ENCODE peak calls at places on chromosomes 5 and 9, in seven cellular contexts. G, F, E, L, V, D and K are unnamed samples.

GRCh38 chr5:100479079-100479688 is 56.0 kb upstream of the FAM174A start:
- DNase-seq in V (no peak), G (peak; percentile 70), L (peak; percentile 35), E (peak; percentile 65), F (no peak), D (no peak), K (peak; percentile 39)

GRCh38 chr5:126014691-126015090 is 408.5 kb upstream of the GRAMD2B start:
- DNase-seq in V (no peak), L (no peak), E (peak; percentile 18), G (no peak), F (no peak), D (no peak), K (no peak)

GRCh38 chr5:140633081-140633471 is at the start of gene CD14:
- DNase-seq in G (no peak), F (peak; percentile 18), D (no peak), E (no peak), L (peak; percentile 48), V (peak; percentile 84), K (peak; percentile 71)

GRCh38 chr5:11903614-11904269 is 504 bp downstream of the CTNND2 start:
- DNase-seq in F (peak; percentile 22), D (peak; percentile 53), E (peak; percentile 88), L (peak; percentile 1), V (no peak), G (no peak), K (peak; percentile 21)

GRCh38 chr9:93267091-93267541 is 83.2 kb downstream of the WNK2 start:
- DNase-seq in L (no peak), V (peak; percentile 42), E (no peak), G (no peak), F (no peak), D (no peak), K (no peak)

GRCh38 chr9:101495810-101496209 is 37.8 kb upstream of the RNF20 start:
- DNase-seq in V (no peak), D (no peak), F (no peak), G (no peak), E (peak; percentile 22), L (peak; percentile 36), K (peak; percentile 28)

GRCh38 chr9:107587175-107587963 is 97.8 kb upstream of the KLF4 start:
- DNase-seq in V (peak; percentile 91), F (no peak), D (peak; percentile 40), G (no peak), L (no peak), E (no peak), K (peak; percentile 34)

GRCh38 chr9:71769175-71770165 is 1.2 kb upstream of the CEMIP2 start:
- DNase-seq in D (peak; percentile 94), E (peak; percentile 86), V (peak; percentile 99), G (peak; percentile 70), F (peak; percentile 74), L (peak; percentile 48), K (peak; percentile 83)

GRCh38 chr5:135087950-135088349 is 53.9 kb upstream of the PITX1 start:
- DNase-seq in G (no peak), D (no peak), E (no peak), F (no peak), L (no peak), V (no peak), K (no peak)

GRCh38 chr5:126509339-126509738 is 85.7 kb downstream of the ALDH7A1 start:
- DNase-seq in D (no peak), E (no peak), F (no peak), G (no peak), L (peak; percentile 39), V (no peak), K (no peak)

GRCh38 chr9:19174127-19174921 is 47.0 kb upstream of the PLIN2 start:
- DNase-seq in D (peak; percentile 18), E (peak; percentile 81), V (no peak), F (peak; percentile 24), L (peak; percentile 99), G (peak; percentile 69), K (peak; percentile 83)

GRCh38 chr9:28758971-28759370 is 1185.7 kb upstream of the C9orf72 start:
- DNase-seq in G (no peak), V (no peak), E (no peak), L (no peak), F (no peak), D (no peak), K (no peak)

GRCh38 chr5:44807269-44807668 is 1.5 kb upstream of the MRPS30 start:
- DNase-seq in F (no peak), E (no peak), L (peak; percentile 17), D (no peak), G (no peak), V (no peak), K (peak; percentile 18)

GRCh38 chr5:16550316-16550952 is 66.4 kb downstream of the RETREG1 start:
- DNase-seq in G (peak; percentile 14), V (peak; percentile 65), L (peak; percentile 73), E (no peak), F (peak; percentile 38), D (peak; percentile 55), K (peak; percentile 64)